ENCODE peak calls at places on chromosome 9, in seven cellular contexts. F, W, X, U, C, R and E are unnamed samples.

GRCh38 chr9:116756995-116757394 is 69.9 kb downstream of the TRIM32 start:
- DNase-seq in F (no peak), W (no peak), X (no peak), U (no peak), C (no peak), R (no peak), E (no peak)

GRCh38 chr9:121075251-121076036 is 689 bp downstream of the CNTRL start:
- DNase-seq in F (no peak), W (no peak), X (no peak), U (no peak), C (no peak), R (no peak), E (peak)

GRCh38 chr9:84703793-84704192 is 34.3 kb downstream of the NTRK2 start:
- DNase-seq in F (no peak), W (no peak), X (no peak), U (no peak), C (no peak), R (peak), E (no peak)

GRCh38 chr9:136928591-136928990 is 15.9 kb downstream of the FBXW5 start:
- DNase-seq in F (no peak), W (no peak), X (no peak), U (no peak), C (no peak), R (no peak), E (no peak)

GRCh38 chr9:76564300-76564699 is 105.3 kb downstream of the GCNT1 start:
- DNase-seq in F (no peak), W (no peak), X (no peak), U (no peak), C (no peak), R (no peak), E (peak)

GRCh38 chr9:7154650-7155049 is 396.9 kb downstream of the KDM4C start:
- DNase-seq in F (no peak), W (no peak), X (no peak), U (no peak), C (no peak), R (no peak), E (no peak)

GRCh38 chr9:89278997-89279739 is 31.8 kb upstream of the CKS2 start:
- DNase-seq in F (no peak), W (no peak), X (no peak), U (no peak), C (peak), R (no peak), E (peak)

GRCh38 chr9:110555971-110556370 is 23.6 kb downstream of the SVEP1 start:
- DNase-seq in F (no peak), W (no peak), X (no peak), U (no peak), C (peak), R (peak), E (no peak)

GRCh38 chr9:82106536-82106935 is 118.0 kb downstream of the SPATA31D1 start:
- DNase-seq in F (no peak), W (no peak), X (no peak), U (no peak), C (no peak), R (no peak), E (no peak)

GRCh38 chr9:109027176-109027575 is 13.9 kb upstream of the CTNNAL1 start:
- DNase-seq in F (no peak), W (no peak), X (no peak), U (no peak), C (no peak), R (no peak), E (no peak)

GRCh38 chr9:107547303-107547702 is 57.7 kb upstream of the KLF4 start:
- DNase-seq in F (no peak), W (no peak), X (no peak), U (no peak), C (no peak), R (no peak), E (no peak)

GRCh38 chr9:108837530-108837929 is 18.3 kb downstream of the ACTL7B start:
- DNase-seq in F (no peak), W (no peak), X (no peak), U (no peak), C (no peak), R (no peak), E (no peak)

GRCh38 chr9:124312290-124313265 is 54.8 kb downstream of the NEK6 start:
- DNase-seq in F (no peak), W (peak), X (no peak), U (no peak), C (no peak), R (no peak), E (no peak)

GRCh38 chr9:129637673-129638439 is 4.1 kb downstream of the ASB6 start:
- DNase-seq in F (no peak), W (no peak), X (no peak), U (no peak), C (no peak), R (no peak), E (no peak)

GRCh38 chr9:124350485-124351263 is 64.6 kb downstream of the PSMB7 start:
- DNase-seq in F (no peak), W (no peak), X (no peak), U (no peak), C (no peak), R (no peak), E (no peak)

GRCh38 chr9:79551999-79552398 is 19.8 kb upstream of the TLE4 start:
- DNase-seq in F (no peak), W (no peak), X (no peak), U (no peak), C (no peak), R (no peak), E (no peak)

GRCh38 chr9:95857122-95857521 is 18.4 kb upstream of the ERCC6L2 start:
- DNase-seq in F (no peak), W (no peak), X (no peak), U (no peak), C (peak), R (no peak), E (peak)

GRCh38 chr9:92061184-92061583 is 54.0 kb downstream of the SPTLC1 start:
- DNase-seq in F (no peak), W (no peak), X (no peak), U (no peak), C (no peak), R (no peak), E (no peak)

GRCh38 chr9:15135167-15135792 is 171.7 kb downstream of the TTC39B start:
- DNase-seq in F (peak), W (peak), X (peak), U (peak), C (peak), R (no peak), E (peak)

GRCh38 chr9:72542917-72543316 is 21.5 kb downstream of the TMC1 start:
- DNase-seq in F (no peak), W (no peak), X (no peak), U (no peak), C (no peak), R (no peak), E (no peak)

GRCh38 chr9:85258823-85259370 is 482.9 kb downstream of the AGTPBP1 start:
- DNase-seq in F (peak), W (peak), X (no peak), U (no peak), C (peak), R (peak), E (peak)

GRCh38 chr9:109014267-109015025 is 1.1 kb upstream of the CTNNAL1 start:
- DNase-seq in F (no peak), W (no peak), X (no peak), U (no peak), C (no peak), R (no peak), E (no peak)

GRCh38 chr9:86902606-86903460 is 44.5 kb downstream of the GAS1 start:
- DNase-seq in F (peak), W (no peak), X (no peak), U (no peak), C (no peak), R (no peak), E (no peak)

GRCh38 chr9:607417-607816 is 234.1 kb upstream of the DMRT1 start:
- DNase-seq in F (no peak), W (no peak), X (no peak), U (no peak), C (no peak), R (no peak), E (no peak)

GRCh38 chr9:3329361-3329760 is 196.4 kb downstream of the RFX3 start:
- DNase-seq in F (no peak), W (no peak), X (no peak), U (no peak), C (no peak), R (no peak), E (no peak)

GRCh38 chr9:110517483-110517882 is 62.1 kb downstream of the SVEP1 start:
- DNase-seq in F (no peak), W (no peak), X (no peak), U (no peak), C (no peak), R (no peak), E (no peak)

GRCh38 chr9:87518702-87519335 is 21.2 kb downstream of the DAPK1 start:
- DNase-seq in F (no peak), W (no peak), X (no peak), U (no peak), C (no peak), R (no peak), E (no peak)